ENCODE peak calls at places on chromosomes 12 and 14, in seven cellular contexts. I is PC-3, D is activated gamma-delta T cell, M is RCC 7860, C is RKO, E is HTR-8/SVneo, R is astrocyte. U is an unnamed sample.

GRCh38 chr12:119202544-119202943 is 23.8 kb downstream of the HSPB8 start:
- DNase-seq in I (no peak), D (no peak), M (no peak), C (no peak), E (no peak), R (no peak), U (no peak)

GRCh38 chr12:108587826-108588225 is 10.1 kb downstream of the TMEM119 start:
- DNase-seq in I (no peak), D (no peak), M (no peak), C (no peak), E (no peak), R (no peak), U (no peak)

GRCh38 chr14:35229495-35230089 is 62.6 kb upstream of the PSMA6 start:
- DNase-seq in I (peak; percentile 61), D (no peak), M (peak; percentile 8), C (peak; percentile 44), E (peak; percentile 23), R (no peak), U (no peak)

GRCh38 chr14:105136401-105137322 is 31.9 kb downstream of the JAG2 start:
- DNase-seq in I (no peak), D (no peak), M (no peak), C (no peak), E (no peak), R (no peak), U (no peak)

GRCh38 chr12:65525501-65526141 is 247.1 kb downstream of the MSRB3 start:
- DNase-seq in I (peak; percentile 56), D (no peak), M (peak; percentile 61), C (no peak), E (no peak), R (peak; percentile 92), U (no peak)

GRCh38 chr14:71647086-71647784 is 285.0 kb upstream of the RGS6 start:
- DNase-seq in I (peak; percentile 89), D (no peak), M (no peak), C (no peak), E (no peak), R (no peak), U (no peak)

GRCh38 chr12:88299567-88300101 is 157.5 kb downstream of the TMTC3 start:
- DNase-seq in I (peak; percentile 95), D (no peak), M (peak; percentile 99), C (peak; percentile 75), E (peak; percentile 44), R (peak; percentile 99), U (peak; percentile 7)

GRCh38 chr12:95100264-95101190 is 27.1 kb upstream of the NR2C1 start:
- DNase-seq in I (no peak), D (no peak), M (peak; percentile 71), C (no peak), E (no peak), R (no peak), U (no peak)

GRCh38 chr12:103645202-103645601 is 58.1 kb downstream of the STAB2 start:
- DNase-seq in I (no peak), D (no peak), M (no peak), C (no peak), E (no peak), R (peak; percentile 47), U (no peak)

GRCh38 chr12:153080-153746 is 60.7 kb downstream of the SLC6A12 start:
- DNase-seq in I (peak; percentile 63), D (no peak), M (peak; percentile 39), C (peak; percentile 69), E (peak; percentile 83), R (peak; percentile 13), U (peak; percentile 69)

GRCh38 chr12:6613015-6613775 is 6.0 kb upstream of the CHD4 start:
- DNase-seq in I (peak; percentile 73), D (no peak), M (peak; percentile 57), C (no peak), E (no peak), R (peak; percentile 74), U (peak; percentile 65)

GRCh38 chr12:29039013-29039412 is 110.1 kb upstream of the FAR2 start:
- DNase-seq in I (no peak), D (no peak), M (no peak), C (no peak), E (no peak), R (peak; percentile 47), U (no peak)

GRCh38 chr14:99274346-99275221 is 2.6 kb upstream of the BCL11B start:
- DNase-seq in I (peak; percentile 55), D (peak; percentile 36), M (no peak), C (peak; percentile 81), E (peak; percentile 80), R (peak; percentile 75), U (peak; percentile 68)

GRCh38 chr12:91250273-91250672 is 67.7 kb upstream of the DCN start:
- DNase-seq in I (no peak), D (no peak), M (no peak), C (no peak), E (no peak), R (no peak), U (no peak)

GRCh38 chr12:112998997-112999767 is 20.9 kb downstream of the OAS2 start:
- DNase-seq in I (no peak), D (no peak), M (no peak), C (no peak), E (no peak), R (no peak), U (no peak)

GRCh38 chr14:100532154-100532915 is 54.9 kb downstream of the BEGAIN start:
- DNase-seq in I (no peak), D (no peak), M (no peak), C (no peak), E (no peak), R (peak; percentile 81), U (no peak)

GRCh38 chr14:93032301-93032929 is 83.3 kb downstream of the ITPK1 start:
- DNase-seq in I (peak; percentile 54), D (no peak), M (no peak), C (no peak), E (no peak), R (no peak), U (no peak)

GRCh38 chr14:61876362-61877049 is 114.3 kb downstream of the SNAPC1 start:
- DNase-seq in I (no peak), D (no peak), M (no peak), C (no peak), E (no peak), R (no peak), U (no peak)

GRCh38 chr12:99752740-99753139 is 105.2 kb downstream of the GARIN6 start:
- DNase-seq in I (peak; percentile 79), D (no peak), M (no peak), C (no peak), E (no peak), R (no peak), U (no peak)

GRCh38 chr12:121669525-121669908 is at the start of gene MORN3:
- DNase-seq in I (peak; percentile 29), D (no peak), M (no peak), C (no peak), E (no peak), R (no peak), U (no peak)

GRCh38 chr12:96343347-96343954 is 56.8 kb downstream of the CDK17 start:
- DNase-seq in I (no peak), D (no peak), M (no peak), C (no peak), E (no peak), R (peak; percentile 74), U (no peak)

GRCh38 chr14:71143391-71144290 is 236.4 kb downstream of the PCNX1 start:
- DNase-seq in I (peak; percentile 99), D (no peak), M (peak; percentile 51), C (peak; percentile 16), E (peak; percentile 67), R (peak; percentile 94), U (no peak)

GRCh38 chr12:10130042-10130441 is at the start of gene CLEC7A:
- DNase-seq in I (peak; percentile 48), D (no peak), M (no peak), C (no peak), E (no peak), R (no peak), U (no peak)

GRCh38 chr12:1618489-1618888 is 10.5 kb upstream of the WNT5B start:
- DNase-seq in I (no peak), D (no peak), M (no peak), C (no peak), E (no peak), R (peak; percentile 26), U (no peak)

GRCh38 chr12:80178846-80179245 is 79.5 kb downstream of the OTOGL start:
- DNase-seq in I (no peak), D (no peak), M (no peak), C (no peak), E (no peak), R (no peak), U (no peak)

GRCh38 chr14:85766295-85766694 is 236.4 kb downstream of the FLRT2 start:
- DNase-seq in I (no peak), D (no peak), M (no peak), C (no peak), E (no peak), R (no peak), U (no peak)

GRCh38 chr14:77037886-77038511 is 9.5 kb upstream of the IRF2BPL start:
- DNase-seq in I (peak; percentile 94), D (peak; percentile 33), M (no peak), C (no peak), E (peak; percentile 67), R (peak; percentile 50), U (no peak)

GRCh38 chr14:89598548-89599186 is 181.6 kb upstream of the FOXN3 start:
- DNase-seq in I (no peak), D (no peak), M (no peak), C (peak; percentile 7), E (no peak), R (no peak), U (no peak)

GRCh38 chr12:41923351-41923750 is 221.3 kb downstream of the GXYLT1 start:
- DNase-seq in I (no peak), D (no peak), M (no peak), C (no peak), E (no peak), R (no peak), U (no peak)

GRCh38 chr12:108033091-108033490 is 96.0 kb upstream of the WSCD2 start:
- DNase-seq in I (no peak), D (no peak), M (no peak), C (no peak), E (no peak), R (no peak), U (no peak)

GRCh38 chr12:29667011-29667410 is 116.7 kb downstream of the TMTC1 start:
- DNase-seq in I (no peak), D (no peak), M (no peak), C (no peak), E (no peak), R (no peak), U (no peak)

GRCh38 chr12:57759360-57759980 is 4.6 kb downstream of the MARCHF9 start:
- DNase-seq in I (peak; percentile 56), D (no peak), M (no peak), C (no peak), E (no peak), R (no peak), U (no peak)

GRCh38 chr14:93057586-93058280 is 58.0 kb downstream of the ITPK1 start:
- DNase-seq in I (no peak), D (no peak), M (no peak), C (no peak), E (no peak), R (no peak), U (no peak)

GRCh38 chr14:96038920-96039632 is at the start of gene C14orf132:
- DNase-seq in I (no peak), D (peak; percentile 14), M (no peak), C (no peak), E (peak; percentile 76), R (peak; percentile 24), U (peak; percentile 70)